ENCODE peak calls at places on chromosomes 16 and 17, in six cellular contexts. J is K562, M is HepG2, G is GM12891, A is H1, O is GM12878. D is an unnamed sample.

GRCh38 chr17:78844301-78845005 is 3.8 kb upstream of the USP36 start:
- DNase-seq in A (no peak), O (no peak), G (no peak), J (no peak), M (no peak), D (no peak)

GRCh38 chr17:1259910-1260389 is 10.3 kb upstream of the BHLHA9 start:
- DNase-seq in A (no peak), G (no peak), J (no peak), M (no peak), O (no peak), D (no peak)

GRCh38 chr16:23398987-23399805 is 53.8 kb downstream of the COG7 start:
- DNase-seq in A (peak; percentile 68), G (no peak), M (no peak), O (no peak), J (no peak), D (no peak)

GRCh38 chr16:5025171-5025632 is 8.5 kb downstream of the NAGPA start:
- DNase-seq in J (peak; percentile 55), G (no peak), O (no peak), A (peak; percentile 86), M (no peak), D (no peak)

GRCh38 chr17:51487947-51488346 is 227.6 kb downstream of the UTP18 start:
- DNase-seq in J (peak; percentile 34), A (peak; percentile 69), G (no peak), O (no peak), M (peak; percentile 33), D (no peak)

GRCh38 chr17:73718912-73719311 is 74.7 kb upstream of the SDK2 start:
- DNase-seq in G (no peak), M (no peak), A (no peak), O (no peak), J (no peak), D (no peak)

GRCh38 chr17:50681260-50682200 is 26.2 kb downstream of the ANKRD40 start:
- DNase-seq in J (peak; percentile 77), O (no peak), G (no peak), M (peak; percentile 69), A (no peak), D (no peak)

GRCh38 chr17:39949028-39949427 is 13.8 kb upstream of the GSDMA start:
- DNase-seq in O (no peak), J (no peak), A (no peak), G (no peak), M (no peak), D (no peak)

GRCh38 chr16:47887496-47887895 is 268.3 kb downstream of the ABCC12 start:
- DNase-seq in O (no peak), G (no peak), J (no peak), M (no peak), A (no peak), D (no peak)

GRCh38 chr17:67487506-67487905 is 110.4 kb downstream of the PITPNC1 start:
- DNase-seq in O (no peak), G (no peak), M (no peak), A (no peak), J (no peak), D (no peak)

GRCh38 chr16:19021747-19022146 is 38.0 kb downstream of the TMC7 start:
- DNase-seq in A (no peak), O (no peak), G (no peak), J (no peak), M (no peak), D (no peak)

GRCh38 chr16:78300469-78300868 is 201.0 kb downstream of the WWOX start:
- DNase-seq in M (no peak), A (no peak), O (no peak), J (no peak), G (no peak), D (no peak)

GRCh38 chr17:62751350-62751691 is 56.8 kb downstream of the MARCHF10 start:
- DNase-seq in O (no peak), A (no peak), G (no peak), J (no peak), M (no peak), D (no peak)
- TF ChIP-seq POLR2AphosphoS5 in O (no peak), A (no peak), G (no peak), J (no peak), M (no peak), D (no peak)

DNA sequence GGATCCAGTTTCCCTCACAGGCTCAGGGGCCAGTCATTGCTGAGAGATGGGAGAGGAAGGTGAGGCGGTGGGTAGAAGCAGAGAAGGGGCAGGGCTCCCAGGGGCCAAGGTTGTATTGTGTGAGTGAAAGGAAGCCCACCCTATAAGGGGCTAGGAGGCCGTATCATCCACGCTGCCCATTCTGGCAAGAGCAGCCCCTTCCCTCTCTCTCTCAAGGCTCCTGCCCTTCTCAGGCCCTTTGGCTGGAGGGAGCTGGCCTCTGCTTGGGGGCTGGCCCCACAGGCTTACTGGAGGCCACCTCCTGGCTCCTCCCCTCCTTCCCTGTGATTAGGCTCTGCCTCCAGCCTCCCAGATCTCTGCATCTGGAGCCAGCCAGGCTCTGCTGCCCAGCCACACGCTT is 7.6 kb downstream of the TBKBP1 start:
- DNase-seq in J (peak; percentile 65), O (no peak), G (no peak), M (no peak), A (no peak), D (no peak)
- TF ChIP-seq TAF1 in J (no peak), O (no peak), G (no peak), M (no peak), A (no peak), D (no peak)

GRCh38 chr16:90031931-90032663 is 12.8 kb upstream of the DBNDD1 start:
- DNase-seq in M (no peak), G (no peak), O (no peak), J (peak; percentile 35), A (no peak), D (no peak)
- TF ChIP-seq POLR2A in M (no peak), G (no peak), O (no peak), J (no peak), A (no peak), D (no peak)

DNA sequence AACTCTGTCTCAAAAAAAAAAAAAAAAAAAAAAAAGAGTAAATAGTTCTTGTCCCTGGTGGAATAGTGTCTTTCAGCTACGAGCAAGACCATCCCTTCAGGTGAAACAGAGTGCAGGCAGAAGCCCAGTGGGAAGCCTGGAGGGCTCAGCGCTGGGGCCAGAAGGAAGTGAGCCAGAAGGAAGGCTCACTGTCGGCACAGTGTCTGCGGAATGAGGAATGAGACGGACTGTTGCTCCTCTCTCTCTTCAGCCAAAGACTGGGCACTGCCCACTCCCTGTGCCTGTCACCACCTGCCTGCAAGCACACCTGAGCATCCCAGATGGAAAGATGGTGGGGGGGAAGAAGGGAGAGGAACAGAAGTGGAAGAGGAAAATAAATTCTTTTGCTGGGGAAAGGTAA is 7.5 kb downstream of the RSL1D1 start:
- DNase-seq in A (no peak), O (no peak), M (no peak), G (no peak), J (no peak), D (no peak)
- TF ChIP-seq POLR2AphosphoS5 in A (peak; percentile 8), O (no peak), M (no peak), G (no peak), J (no peak), D (no peak)

GRCh38 chr16:194516-194915 is 14.3 kb downstream of the HBQ1 start:
- DNase-seq in A (no peak), G (no peak), J (no peak), O (no peak), M (no peak), D (no peak)

GRCh38 chr16:203246-203645 is 23.0 kb downstream of the HBQ1 start:
- DNase-seq in A (no peak), M (no peak), O (no peak), G (no peak), J (no peak), D (no peak)

GRCh38 chr16:200388-200787 is 20.1 kb downstream of the HBQ1 start:
- DNase-seq in M (no peak), A (no peak), J (no peak), O (no peak), G (no peak), D (no peak)
- TF ChIP-seq TAF1 in M (no peak), A (no peak), J (no peak), O (no peak), G (no peak), D (no peak)